ENCODE peak calls at places on chromosome 7, in four cellular contexts. G is uterus, C is endodermal cell, F is heart right ventricle. U is an unnamed sample. For H3K4me1, the result is how much of the 10 kb centered on the place peaks cover.

GRCh38 chr7:82388138-82388537 is 55.4 kb downstream of the CACNA2D1 start:
- DNase-seq in F (no peak), G (no peak), C (no peak), U (no peak)

GRCh38 chr7:84336741-84337140 is 142.2 kb upstream of the SEMA3A start:
- DNase-seq in F (no peak), G (no peak), C (no peak), U (no peak)

GRCh38 chr7:32941181-32941995 is 15.9 kb upstream of the FKBP9 start:
- DNase-seq in F (no peak), G (no peak), C (no peak), U (no peak)

GRCh38 chr7:18939771-18940576 is 177.5 kb downstream of the TWIST1 start:
- DNase-seq in F (no peak), C (no peak), G (no peak), U (no peak)

GRCh38 chr7:143299346-143299745 is 11.2 kb downstream of the CASP2 start:
- DNase-seq in G (no peak), C (no peak), F (no peak), U (no peak)

GRCh38 chr7:150791746-150792452 is 8.3 kb downstream of the TMEM176B start:
- DNase-seq in C (no peak), F (no peak), G (no peak), U (no peak)

GRCh38 chr7:22357311-22358175 is 589 bp upstream of the RAPGEF5 start:
- DNase-seq in C (peak), G (no peak), F (no peak), U (no peak)

GRCh38 chr7:110760341-110760740 is 330.6 kb upstream of the LRRN3 start:
- DNase-seq in F (no peak), G (no peak), C (no peak), U (no peak)

GRCh38 chr7:116738378-116738777 is 66.4 kb downstream of the MET start:
- DNase-seq in G (no peak), F (no peak), C (no peak), U (no peak)

GRCh38 chr7:45469103-45469502 is 105.1 kb upstream of the ADCY1 start:
- DNase-seq in F (no peak), G (no peak), C (no peak), U (no peak)

GRCh38 chr7:98086231-98086855 is 20.3 kb upstream of the LMTK2 start:
- DNase-seq in G (no peak), F (no peak), C (no peak), U (no peak)

GRCh38 chr7:82362129-82362528 is 81.4 kb downstream of the CACNA2D1 start:
- DNase-seq in C (no peak), G (no peak), F (no peak), U (no peak)

GRCh38 chr7:91922857-91923256 is 17.8 kb upstream of the AKAP9 start:
- DNase-seq in G (no peak), F (no peak), C (no peak), U (no peak)

GRCh38 chr7:35185908-35186731 is 67.8 kb downstream of the TBX20 start:
- DNase-seq in G (no peak), C (peak), F (peak), U (peak)

GRCh38 chr7:87604264-87604663 is 3.6 kb upstream of the ABCB1 start:
- DNase-seq in G (no peak), C (no peak), F (no peak), U (no peak)

GRCh38 chr7:14551326-14551725 is 351.2 kb downstream of the DGKB start:
- DNase-seq in F (no peak), C (no peak), G (no peak), U (no peak)

GRCh38 chr7:158527495-158527894 is 60.1 kb downstream of the PTPRN2 start:
- DNase-seq in F (no peak), C (no peak), G (no peak), U (no peak)

GRCh38 chr7:106219170-106219569 is 65.6 kb downstream of the NAMPT start:
- DNase-seq in F (no peak), C (no peak), G (no peak), U (no peak)

GRCh38 chr7:134182078-134182477 is 54.9 kb downstream of the LRGUK start:
- DNase-seq in G (no peak), C (no peak), F (no peak), U (no peak)
- H3K27ac ChIP-seq in G (no peak), C (no peak), F (no peak), U (no peak)

GRCh38 chr7:47355684-47356083 is 226.2 kb downstream of the TNS3 start:
- DNase-seq in C (no peak), F (no peak), G (no peak), U (no peak)
- H3K4me1 ChIP-seq in C (under half), F (under half), G (under half), U (under half)

DNA sequence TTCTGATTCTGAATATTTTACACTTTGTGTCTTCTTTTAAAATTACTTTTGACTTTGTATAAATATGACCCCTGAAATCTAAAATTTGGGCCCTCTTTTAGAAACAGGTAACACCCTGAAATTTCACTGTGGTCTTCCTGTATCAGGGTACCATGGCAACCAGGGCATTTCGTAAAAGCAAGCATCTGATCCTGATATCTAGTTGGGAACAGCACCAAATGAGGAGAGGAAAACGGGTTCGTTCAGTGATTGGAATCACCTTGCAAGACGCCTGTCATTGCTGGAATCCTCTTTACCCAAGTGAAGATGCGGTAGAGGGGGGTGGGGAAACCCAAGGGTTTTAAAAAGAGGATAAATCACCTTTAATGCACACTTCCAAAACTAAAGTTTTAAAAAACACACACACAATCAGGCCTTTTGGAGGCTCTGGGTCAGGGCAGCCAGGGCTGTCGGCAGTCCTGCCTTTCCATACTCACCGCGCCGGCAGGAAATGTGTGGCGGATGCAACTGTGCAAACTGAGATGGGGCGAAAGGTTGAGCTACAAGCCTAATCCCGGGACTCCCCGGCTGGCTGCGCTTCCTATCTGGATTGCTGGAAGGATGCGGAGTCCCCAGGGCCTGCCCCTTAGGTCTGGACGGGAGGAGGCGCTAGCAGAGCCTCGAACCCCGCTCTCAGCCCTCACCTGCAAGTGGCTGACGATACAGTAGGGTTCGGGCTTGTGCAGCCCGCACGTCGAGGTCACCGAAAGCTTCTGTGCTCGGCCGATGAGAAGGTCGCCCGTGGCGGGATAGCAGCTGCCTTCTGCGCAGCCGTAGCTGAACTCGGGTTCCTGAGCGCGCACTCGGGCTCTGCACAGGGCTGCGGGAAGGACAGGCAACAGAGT is 1.8 kb downstream of the LAMB1 start:
- DNase-seq in G (peak), F (peak), C (peak), U (no peak)
- H3K27ac ChIP-seq in G (peak), F (peak), C (no peak), U (peak)

DNA sequence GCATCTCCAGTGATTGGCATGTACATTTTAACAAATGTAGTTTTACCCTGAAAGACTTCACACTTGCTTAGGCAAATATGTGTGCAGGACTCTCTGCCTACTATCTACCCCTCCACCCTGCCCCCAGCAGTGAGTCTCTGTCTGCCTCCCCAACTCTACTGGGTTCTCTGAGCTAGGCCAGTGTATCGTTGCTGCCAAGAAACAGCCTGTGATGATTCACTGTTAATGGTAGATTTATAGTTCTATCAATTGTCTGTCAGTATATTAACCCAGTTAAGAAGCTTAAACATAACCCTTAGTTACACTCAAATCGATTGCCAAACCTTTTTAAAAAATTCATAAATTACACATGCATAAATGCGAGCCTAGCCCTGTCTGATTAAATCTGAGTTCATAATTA is 137.0 kb downstream of the SND1 start:
- DNase-seq in C (no peak), G (no peak), F (no peak), U (no peak)
- H3K4me1 ChIP-seq in C (under half), G (under half), F (under half), U (under half)

DNA sequence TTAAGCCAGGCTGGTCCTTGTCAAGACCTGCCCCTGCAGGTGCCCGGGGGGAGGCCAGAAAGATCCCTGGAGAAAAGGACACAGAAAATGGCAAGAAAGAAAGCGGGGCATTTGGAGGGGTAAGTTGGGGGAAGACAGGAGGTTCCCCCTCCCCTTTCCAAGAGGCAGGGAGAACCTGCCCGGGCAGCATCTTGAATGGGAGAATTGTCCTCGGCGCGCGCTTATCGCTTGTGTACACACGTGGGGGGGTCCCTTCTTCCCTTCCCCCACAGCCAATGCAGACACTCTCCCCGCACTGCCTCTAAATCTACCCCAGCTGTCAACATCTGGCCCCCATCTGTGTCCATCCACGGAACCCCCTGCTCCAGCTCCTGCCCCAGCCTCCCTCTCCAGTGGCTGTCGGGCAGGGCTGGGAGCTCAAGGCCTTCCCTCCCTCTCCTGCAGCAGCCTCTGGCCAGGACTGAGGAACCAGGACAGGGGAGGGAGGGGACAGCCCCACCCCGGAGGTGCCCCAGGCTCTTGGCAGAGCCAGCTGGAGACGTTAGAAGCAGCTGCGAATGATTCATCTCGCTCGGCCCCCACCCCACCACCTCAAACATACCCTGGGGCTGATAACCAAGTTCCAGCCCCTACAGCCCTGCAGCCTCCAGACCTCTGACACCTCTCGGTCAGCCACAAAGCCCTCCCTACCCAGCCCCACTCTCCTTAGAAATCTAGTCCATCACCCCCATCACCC is 25.3 kb downstream of the EPHB4 start:
- DNase-seq in G (peak), F (no peak), C (no peak), U (peak)
- H3K27ac ChIP-seq in G (peak), F (no peak), C (peak), U (peak)

DNA sequence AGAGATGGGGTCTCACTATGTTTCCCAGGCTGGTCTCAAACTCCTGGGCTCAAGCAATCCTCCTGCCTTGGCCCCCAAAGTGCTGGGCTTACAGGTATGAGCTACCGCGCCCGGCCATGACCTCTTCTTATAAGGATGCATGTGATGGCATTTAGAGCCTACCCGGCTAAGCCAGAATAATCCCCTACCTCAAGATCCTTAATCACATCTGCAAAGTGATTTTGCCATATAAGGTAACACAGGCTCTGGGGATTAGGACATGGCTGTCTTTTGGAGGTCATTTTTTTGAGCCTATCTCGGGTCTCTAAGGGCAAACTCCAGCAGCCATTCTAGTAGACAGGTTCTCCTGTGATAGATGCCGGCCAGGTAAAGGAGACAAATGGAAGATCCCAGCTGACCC is 39.6 kb downstream of the GTF2IRD1 start:
- DNase-seq in C (no peak), F (no peak), G (no peak), U (no peak)
- H3K4me1 ChIP-seq in C (under half), F (under half), G (under half), U (under half)

GRCh38 chr7:131540491-131541162 is 15.8 kb downstream of the PODXL start:
- DNase-seq in F (no peak), G (no peak), C (peak), U (no peak)

GRCh38 chr7:131537581-131537980 is 18.8 kb downstream of the PODXL start:
- DNase-seq in C (no peak), F (no peak), G (no peak), U (no peak)

GRCh38 chr7:131538071-131538790 is 18.2 kb downstream of the PODXL start:
- DNase-seq in G (no peak), C (no peak), F (no peak), U (no peak)

GRCh38 chr7:131536361-131536849 is 20.0 kb downstream of the PODXL start:
- DNase-seq in F (no peak), C (no peak), G (no peak), U (no peak)

DNA sequence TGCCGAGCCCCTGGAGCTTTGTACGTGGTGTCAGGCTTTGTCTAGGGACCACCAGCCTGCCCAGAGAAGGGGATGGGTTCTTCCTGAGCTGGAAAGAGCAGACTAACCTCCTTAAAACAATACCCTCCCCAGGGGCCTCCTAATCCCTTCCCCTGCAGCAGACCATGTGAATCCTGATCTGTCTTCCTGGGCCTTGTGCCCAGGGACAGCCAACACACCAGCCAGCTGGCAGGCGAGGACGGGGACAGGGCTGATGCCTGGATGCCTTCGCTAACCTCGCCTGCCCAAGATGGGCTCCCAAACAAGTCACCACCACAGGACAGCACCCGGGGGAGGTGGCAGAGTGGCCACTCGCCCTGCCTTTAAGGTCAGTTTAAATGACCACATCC is 17.6 kb downstream of the PODXL start:
- DNase-seq in F (peak), C (peak), G (no peak), U (no peak)
- H3K27ac ChIP-seq in F (peak), C (no peak), G (peak), U (peak)

GRCh38 chr7:29482056-29482455 is 81.6 kb upstream of the PRR15 start:
- DNase-seq in C (no peak), F (no peak), G (no peak), U (no peak)
- H3K4me1 ChIP-seq in C (under half), F (under half), G (under half), U (under half)

DNA sequence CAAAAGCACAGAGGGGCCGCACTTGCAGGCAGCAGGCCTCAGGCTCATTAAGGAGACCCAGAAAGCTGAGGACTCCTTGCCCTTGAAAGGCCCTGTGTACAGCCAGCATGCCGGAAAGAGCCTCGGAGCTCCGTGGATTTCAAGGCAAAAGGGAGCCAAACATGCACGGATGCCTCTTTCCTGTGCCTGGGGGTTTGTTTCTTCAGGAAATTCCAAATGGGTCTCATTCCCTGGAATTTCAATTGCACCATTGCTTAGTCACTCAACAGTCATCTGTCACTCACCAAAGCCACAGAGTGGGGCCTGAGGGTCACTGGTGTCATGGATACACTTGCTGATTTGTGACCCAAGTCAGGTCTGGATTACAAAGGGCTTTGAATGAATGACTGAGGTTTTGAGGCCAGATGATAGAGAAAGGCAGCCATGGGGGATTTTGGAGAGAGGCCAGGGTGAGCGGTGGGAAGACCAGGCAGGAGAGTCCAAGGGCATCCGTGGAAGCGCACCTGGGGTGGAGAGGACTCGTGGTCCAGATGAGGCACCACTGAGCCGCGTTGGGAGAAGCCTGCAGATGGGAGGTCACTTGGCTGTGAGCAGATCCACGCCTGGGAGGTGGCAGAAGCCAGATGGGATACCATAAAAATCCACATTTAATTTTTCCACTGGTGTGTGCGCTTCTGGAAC is 90.5 kb upstream of the FAM20C start:
- DNase-seq in G (no peak), C (peak), F (no peak), U (no peak)
- H3K27ac ChIP-seq in G (no peak), C (no peak), F (no peak), U (no peak)